ENCODE peak calls at places on chromosomes 4 and X, in ten cellular contexts. P is WTC11, A is neural progenitor cell, V is right atrium auricular region, C is fibroblast of lung, N is heart left ventricle, H is fibroblast of mammary gland, Q is astrocyte of the spinal cord, W is cardiac fibroblast, E is upper lobe of left lung. S is an unnamed sample.

GRCh38 chrX:7083468-7084396 is 63.8 kb upstream of the STS start:
- DNase-seq in V (no peak), C (peak), W (peak), H (peak), P (no peak), E (peak), A (no peak), N (no peak), Q (peak), S (no peak)

GRCh38 chr4:145298885-145299284 is 118.5 kb upstream of the OTUD4 start:
- DNase-seq in N (no peak), A (no peak), P (no peak), V (no peak), W (no peak), C (no peak), H (no peak), Q (peak), E (peak), S (no peak)

GRCh38 chrX:10401239-10401638 is 219.1 kb downstream of the MID1 start:
- DNase-seq in N (no peak), C (no peak), Q (no peak), H (peak), A (no peak), P (no peak), E (no peak), W (peak), V (no peak), S (no peak)

GRCh38 chr4:187576751-187577150 is 418.8 kb upstream of the ZFP42 start:
- DNase-seq in P (no peak), W (no peak), H (no peak), C (no peak), Q (no peak), V (no peak), A (no peak), E (no peak), N (no peak), S (no peak)

GRCh38 chrX:70046978-70047377 is 2.8 kb downstream of the AWAT2 start:
- DNase-seq in W (peak), C (no peak), E (no peak), Q (no peak), V (no peak), H (peak), N (no peak), A (no peak), P (no peak), S (no peak)

GRCh38 chr4:103994059-103994458 is 274.3 kb upstream of the TACR3 start:
- DNase-seq in C (no peak), H (peak), P (no peak), Q (peak), N (no peak), A (peak), E (no peak), V (no peak), W (peak), S (no peak)

GRCh38 chr4:3473251-3473942 is 10.3 kb downstream of the DOK7 start:
- DNase-seq in W (no peak), E (no peak), V (no peak), N (no peak), Q (no peak), H (no peak), C (no peak), A (peak), P (no peak), S (no peak)

GRCh38 chr4:8761167-8761823 is 110.3 kb downstream of the HMX1 start:
- DNase-seq in C (no peak), W (no peak), H (no peak), V (no peak), E (no peak), Q (no peak), N (peak), A (no peak), P (peak), S (no peak)

GRCh38 chr4:6965329-6965728 is 55.7 kb downstream of the TBC1D14 start:
- DNase-seq in P (no peak), E (no peak), C (no peak), W (no peak), Q (no peak), A (no peak), N (no peak), V (peak), H (no peak), S (no peak)

GRCh38 chr4:174259580-174259979 is 23.9 kb downstream of the FBXO8 start:
- DNase-seq in E (no peak), C (no peak), V (no peak), Q (no peak), P (no peak), H (no peak), A (no peak), N (no peak), W (no peak), S (no peak)

GRCh38 chr4:73856518-73856917 is 3.4 kb downstream of the PF4V1 start:
- DNase-seq in N (no peak), H (peak), E (no peak), P (no peak), Q (peak), C (peak), A (no peak), V (no peak), W (peak), S (no peak)

GRCh38 chr4:168569066-168569908 is 72.4 kb downstream of the PALLD start:
- DNase-seq in W (peak), E (peak), C (peak), A (no peak), V (no peak), N (peak), H (peak), Q (no peak), P (no peak), S (no peak)

GRCh38 chrX:150849996-150850720 is 48.3 kb downstream of the CD99L2 start:
- DNase-seq in P (no peak), A (no peak), V (no peak), N (no peak), W (no peak), H (no peak), Q (no peak), C (no peak), E (no peak), S (no peak)

GRCh38 chrX:82218361-82218760 is 1016.5 kb downstream of the SH3BGRL start:
- DNase-seq in A (peak), W (peak), N (no peak), C (peak), H (peak), V (no peak), E (no peak), P (no peak), Q (no peak), S (no peak)

GRCh38 chrX:12686324-12686723 is 104.9 kb upstream of the PRPS2 start:
- DNase-seq in P (no peak), N (no peak), C (no peak), E (no peak), V (no peak), H (no peak), A (no peak), W (no peak), Q (no peak), S (no peak)

GRCh38 chr4:80197132-80197573 is at the start of gene PRDM8:
- DNase-seq in C (peak), N (no peak), E (no peak), H (no peak), A (peak), P (no peak), V (no peak), W (no peak), Q (no peak), S (no peak)

GRCh38 chr4:183392377-183392776 is 52.1 kb upstream of the CDKN2AIP start:
- DNase-seq in E (no peak), P (no peak), C (no peak), Q (no peak), V (no peak), W (no peak), N (no peak), A (no peak), H (no peak), S (no peak)

GRCh38 chr4:89363786-89364185 is 56.2 kb upstream of the GPRIN3 start:
- DNase-seq in H (no peak), C (no peak), P (no peak), W (no peak), V (no peak), A (no peak), E (no peak), N (no peak), Q (no peak), S (no peak)

GRCh38 chr4:159212675-159213297 is 109.9 kb downstream of the RAPGEF2 start:
- DNase-seq in W (no peak), N (peak), E (no peak), H (no peak), A (no peak), P (no peak), C (no peak), V (no peak), Q (no peak), S (no peak)

GRCh38 chr4:44580231-44580630 is 71.2 kb downstream of the YIPF7 start:
- DNase-seq in V (no peak), C (no peak), E (no peak), Q (no peak), N (no peak), W (no peak), P (no peak), H (no peak), A (no peak), S (no peak)

GRCh38 chrX:140975472-140975871 is 26.9 kb upstream of the SPANXB1 start:
- DNase-seq in A (no peak), C (no peak), E (no peak), W (no peak), N (no peak), P (no peak), V (no peak), Q (no peak), H (no peak), S (no peak)

GRCh38 chr4:82799006-82799881 is 648 bp upstream of the SCD5 start:
- DNase-seq in Q (no peak), E (no peak), C (no peak), P (no peak), A (peak), N (no peak), V (peak), W (no peak), H (no peak), S (no peak)

GRCh38 chr4:39259571-39260330 is 77.4 kb downstream of the WDR19 start:
- DNase-seq in V (no peak), A (no peak), C (peak), E (no peak), P (no peak), W (peak), H (peak), N (no peak), Q (peak), S (no peak)

GRCh38 chr4:13262816-13263215 is 221.3 kb downstream of the RAB28 start:
- DNase-seq in A (no peak), V (no peak), W (no peak), N (no peak), H (no peak), P (no peak), C (no peak), Q (no peak), E (no peak), S (no peak)

GRCh38 chr4:13260513-13260912 is 223.6 kb downstream of the RAB28 start:
- DNase-seq in A (no peak), C (no peak), E (no peak), Q (no peak), H (no peak), P (no peak), V (no peak), N (no peak), W (no peak), S (no peak)

GRCh38 chr4:13266687-13267086 is 217.5 kb downstream of the RAB28 start:
- DNase-seq in W (no peak), A (no peak), C (peak), E (no peak), N (no peak), H (no peak), P (no peak), V (no peak), Q (no peak), S (no peak)

GRCh38 chr4:13264126-13264525 is 220.0 kb downstream of the RAB28 start:
- DNase-seq in H (peak), A (no peak), V (no peak), P (no peak), W (no peak), N (no peak), C (peak), E (no peak), Q (no peak), S (no peak)

GRCh38 chr4:13261486-13262257 is 222.5 kb downstream of the RAB28 start:
- DNase-seq in A (peak), W (no peak), H (no peak), Q (no peak), P (no peak), N (no peak), E (no peak), V (no peak), C (peak), S (no peak)
- TF ChIP-seq CTCF in A (no peak), W (no peak), H (no peak), Q (no peak), P (no peak), N (no peak), E (no peak), V (no peak), C (no peak), S (no peak)

DNA sequence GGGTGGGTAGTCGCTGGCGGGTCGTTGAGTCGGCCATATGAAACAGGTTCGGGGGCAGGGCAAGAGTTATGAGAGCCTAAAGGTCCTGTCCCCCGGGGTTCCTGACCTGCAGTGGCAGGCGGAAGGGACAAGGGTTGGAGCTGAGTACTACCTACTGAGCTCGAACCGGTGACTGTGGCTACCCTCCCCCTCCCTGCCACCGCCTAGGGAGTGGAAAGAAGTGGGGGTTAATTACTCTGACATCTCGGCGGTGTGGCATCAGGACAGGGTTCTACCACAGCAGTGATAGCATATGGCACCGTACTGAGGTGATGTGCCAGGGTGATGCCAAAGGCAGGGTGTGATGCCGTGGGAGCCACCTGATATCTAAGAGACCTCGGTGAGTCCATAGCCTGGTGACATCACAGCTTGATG is 307 bp downstream of the ATG4A start:
- DNase-seq in C (no peak), Q (no peak), N (no peak), P (no peak), V (no peak), E (no peak), H (no peak), W (no peak), A (no peak), S (no peak)
- TF ChIP-seq CTCF in C (no peak), Q (no peak), N (no peak), P (no peak), V (no peak), E (no peak), H (no peak), W (no peak), A (no peak), S (no peak)

GRCh38 chr4:184510431-184510830 is 36.1 kb upstream of the IRF2 start:
- DNase-seq in P (no peak), N (no peak), A (no peak), E (peak), W (peak), H (peak), Q (no peak), V (no peak), C (peak), S (no peak)

GRCh38 chr4:184503869-184504300 is 29.5 kb upstream of the IRF2 start:
- DNase-seq in C (peak), P (no peak), Q (no peak), V (no peak), E (peak), H (peak), N (no peak), A (no peak), W (peak), S (peak)

GRCh38 chr4:184504385-184504784 is 30.0 kb upstream of the IRF2 start:
- DNase-seq in Q (no peak), E (no peak), N (no peak), V (no peak), A (no peak), H (no peak), C (no peak), W (no peak), P (no peak), S (no peak)

GRCh38 chr4:184511156-184511555 is 36.8 kb upstream of the IRF2 start:
- DNase-seq in W (no peak), V (no peak), P (no peak), H (no peak), Q (no peak), A (no peak), C (no peak), E (no peak), N (no peak), S (no peak)

DNA sequence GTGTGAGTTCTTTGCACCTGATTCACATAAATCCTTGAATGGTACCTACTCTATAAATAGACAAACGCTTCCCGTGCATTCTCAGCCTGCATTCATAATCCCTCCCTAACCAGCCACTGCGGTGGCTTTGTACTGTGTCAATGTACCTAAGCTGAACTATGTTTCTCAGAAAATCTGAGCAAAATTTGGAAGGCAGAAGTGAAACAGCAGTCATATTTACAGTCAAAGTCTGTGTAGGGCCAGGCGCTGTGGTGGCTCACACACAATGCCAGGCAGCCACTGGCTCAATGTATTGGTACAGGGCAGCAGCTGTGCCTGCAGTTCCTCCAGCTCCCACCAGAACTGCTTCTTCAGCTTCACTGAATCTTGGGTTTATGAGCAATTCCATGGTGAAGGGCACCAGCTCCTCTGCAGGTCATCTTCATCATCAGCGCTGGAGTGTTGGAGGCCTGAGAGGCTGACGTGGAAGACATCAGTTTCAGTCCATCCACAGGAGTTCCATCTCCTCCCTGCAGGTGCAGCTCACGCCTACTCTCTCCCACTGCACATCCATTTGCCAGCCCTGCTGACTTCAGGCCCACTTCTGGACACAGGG is 32.3 kb upstream of the IRF2 start:
- DNase-seq in H (no peak), Q (no peak), W (peak), A (no peak), E (peak), N (no peak), V (no peak), P (no peak), C (no peak), S (peak)
- TF ChIP-seq CTCF in H (no peak), Q (peak), W (peak), A (peak), E (no peak), N (no peak), V (no peak), P (no peak), C (no peak), S (no peak)

GRCh38 chr4:170374770-170375169 is 285.0 kb upstream of the AADAT start:
- DNase-seq in E (no peak), A (peak), C (no peak), V (no peak), H (peak), N (no peak), Q (no peak), W (peak), P (peak), S (no peak)
- TF ChIP-seq CTCF in E (peak), A (peak), C (peak), V (no peak), H (peak), N (no peak), Q (peak), W (peak), P (peak), S (no peak)

GRCh38 chr4:155972098-155972497 is 18.4 kb upstream of the CTSO start:
- DNase-seq in E (no peak), H (peak), Q (peak), N (no peak), P (peak), C (no peak), W (peak), A (peak), V (no peak), S (no peak)
- TF ChIP-seq CTCF in E (no peak), H (peak), Q (peak), N (peak), P (no peak), C (peak), W (peak), A (peak), V (no peak), S (peak)

GRCh38 chr4:57442834-57443291 is 332.7 kb upstream of the IGFBP7 start:
- DNase-seq in A (peak), V (no peak), H (peak), W (peak), Q (peak), N (peak), E (peak), C (peak), P (peak), S (no peak)
- TF ChIP-seq CTCF in A (peak), V (peak), H (peak), W (peak), Q (peak), N (peak), E (peak), C (peak), P (peak), S (peak)

GRCh38 chr4:127782275-127783025 is at the start of gene HSPA4L:
- DNase-seq in N (peak), E (peak), C (peak), P (peak), V (peak), H (peak), A (peak), Q (peak), W (peak), S (no peak)
- TF ChIP-seq CTCF in N (peak), E (peak), C (no peak), P (no peak), V (no peak), H (no peak), A (peak), Q (no peak), W (peak), S (peak)

S was measured in osteocyte.